ENCODE peak calls at places on chromosome 11, in ten cellular contexts. N is fibroblast of pulmonary artery, J is neuronal stem cell, C is HepG2, E is heart right ventricle, V is AG04449, Z is fibroblast of the aortic adventitia, G is mammary epithelial cell, T is iPS DF 6.9, O is IMR-90. P is an unnamed sample.

GRCh38 chr11:27210509-27210908 is 152.5 kb downstream of the CCDC34 start:
- DNase-seq in N (no peak), J (no peak), C (no peak), E (no peak), V (no peak), Z (no peak), G (no peak), T (no peak), O (no peak), P (no peak)

GRCh38 chr11:64055077-64055476 is 19.3 kb downstream of the FLRT1 start:
- DNase-seq in N (no peak), J (no peak), C (no peak), E (peak), V (no peak), Z (no peak), G (no peak), T (no peak), O (no peak), P (no peak)

GRCh38 chr11:123640677-123641494 is 13.5 kb downstream of the SCN3B start:
- DNase-seq in N (peak), J (peak), C (peak), E (peak), V (no peak), Z (peak), G (peak), T (peak), O (peak), P (no peak)

GRCh38 chr11:128867277-128867676 is at the start of gene KCNJ1:
- DNase-seq in N (no peak), J (no peak), C (no peak), E (no peak), V (no peak), Z (no peak), G (no peak), T (no peak), O (no peak), P (no peak)

GRCh38 chr11:76626921-76627391 is 43.6 kb downstream of the LRRC32 start:
- DNase-seq in N (no peak), J (no peak), C (no peak), E (no peak), V (no peak), Z (no peak), G (peak), T (no peak), O (peak), P (peak)

GRCh38 chr11:86303257-86303656 is 1.2 kb downstream of the HIKESHI start:
- DNase-seq in N (no peak), J (no peak), C (no peak), E (no peak), V (no peak), Z (no peak), G (no peak), T (no peak), O (peak), P (no peak)

GRCh38 chr11:110828086-110828485 is 115.8 kb upstream of the ARHGAP20 start:
- DNase-seq in N (no peak), J (no peak), C (no peak), E (no peak), V (no peak), Z (peak), G (no peak), T (no peak), O (no peak), P (no peak)

GRCh38 chr11:55401011-55401410 is 33.2 kb downstream of the OR4A15 start:
- DNase-seq in N (no peak), J (no peak), C (no peak), E (no peak), V (no peak), Z (no peak), G (no peak), T (no peak), O (no peak), P (no peak)

DNA sequence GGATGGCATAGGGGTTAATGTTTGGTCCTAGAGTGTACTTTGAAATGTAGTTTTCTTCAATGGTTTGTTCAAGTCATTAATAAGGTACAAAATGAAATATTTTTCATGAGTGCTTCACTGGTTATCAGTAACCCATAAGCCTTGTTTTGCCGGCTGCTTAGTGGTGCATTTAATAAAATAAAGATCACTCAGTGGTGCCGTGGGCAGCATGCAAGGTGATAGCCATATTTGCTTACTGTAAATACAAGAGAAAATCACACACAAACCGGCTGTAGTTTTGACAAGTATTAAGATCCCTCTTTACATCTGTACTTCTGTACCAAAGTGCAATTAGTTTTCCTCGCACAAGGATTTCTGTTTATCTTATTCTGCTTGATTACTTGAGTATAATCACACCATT is 140.0 kb downstream of the ELP4 start:
- DNase-seq in N (no peak), J (no peak), C (no peak), E (no peak), V (no peak), Z (no peak), G (no peak), T (no peak), O (no peak), P (no peak)
- H3K4me3 ChIP-seq in N (no peak), J (no peak), C (no peak), E (no peak), V (no peak), Z (no peak), G (no peak), T (no peak), O (no peak), P (no peak)

DNA sequence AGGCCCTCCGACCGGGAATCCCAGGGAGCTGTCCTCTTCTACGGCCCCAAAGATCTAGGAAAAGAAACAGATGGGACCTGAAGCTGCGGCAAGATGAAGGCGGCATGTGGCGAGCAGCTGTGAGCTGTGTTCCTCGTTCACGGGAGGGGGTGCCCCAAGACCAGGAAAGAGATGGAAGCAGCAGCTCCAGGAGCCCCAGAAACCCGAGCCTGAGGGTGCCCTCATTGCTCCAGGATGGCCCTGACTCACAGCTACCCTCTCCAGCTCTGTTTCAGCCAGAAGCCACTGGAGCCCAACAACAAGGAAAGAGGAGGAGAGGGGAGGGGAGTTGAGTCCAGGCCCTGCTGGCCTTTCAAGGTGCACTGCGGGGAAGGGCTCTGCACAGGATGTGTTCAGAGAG is 23.7 kb upstream of the NAP1L4 start:
- DNase-seq in N (no peak), J (no peak), C (no peak), E (no peak), V (no peak), Z (no peak), G (no peak), T (no peak), O (no peak), P (no peak)
- H3K4me3 ChIP-seq in N (no peak), J (no peak), C (no peak), E (no peak), V (no peak), Z (no peak), G (no peak), T (no peak), O (no peak), P (no peak)

GRCh38 chr11:8383227-8383626 is 119.5 kb upstream of the LMO1 start:
- DNase-seq in N (no peak), J (no peak), C (no peak), E (no peak), V (no peak), Z (no peak), G (no peak), T (no peak), O (no peak), P (no peak)

GRCh38 chr11:8382436-8383053 is 118.9 kb upstream of the LMO1 start:
- DNase-seq in N (peak), J (no peak), C (no peak), E (no peak), V (no peak), Z (no peak), G (peak), T (no peak), O (peak), P (no peak)

GRCh38 chr11:8383627-8384026 is 119.9 kb upstream of the LMO1 start:
- DNase-seq in N (no peak), J (no peak), C (no peak), E (no peak), V (no peak), Z (no peak), G (no peak), T (no peak), O (no peak), P (no peak)

GRCh38 chr11:8386134-8386864 is 122.6 kb upstream of the LMO1 start:
- DNase-seq in N (no peak), J (no peak), C (no peak), E (no peak), V (no peak), Z (no peak), G (no peak), T (no peak), O (no peak), P (no peak)

GRCh38 chr11:8384199-8384821 is 120.6 kb upstream of the LMO1 start:
- DNase-seq in N (peak), J (no peak), C (no peak), E (no peak), V (no peak), Z (peak), G (no peak), T (peak), O (no peak), P (no peak)
- H3K4me3 ChIP-seq in N (no peak), J (no peak), C (no peak), E (no peak), V (no peak), Z (no peak), G (no peak), T (no peak), O (no peak), P (no peak)

GRCh38 chr11:115695677-115696451 is 191.6 kb upstream of the CADM1 start:
- DNase-seq in N (no peak), J (no peak), C (no peak), E (no peak), V (no peak), Z (no peak), G (no peak), T (no peak), O (no peak), P (no peak)
- H3K4me3 ChIP-seq in N (no peak), J (no peak), C (no peak), E (no peak), V (no peak), Z (no peak), G (no peak), T (no peak), O (no peak), P (no peak)

GRCh38 chr11:66046901-66047300 is 2.1 kb downstream of the GAL3ST3 start:
- DNase-seq in N (no peak), J (no peak), C (no peak), E (no peak), V (no peak), Z (no peak), G (no peak), T (no peak), O (no peak), P (no peak)

GRCh38 chr11:66047541-66048365 is 1.2 kb downstream of the GAL3ST3 start:
- DNase-seq in N (no peak), J (no peak), C (no peak), E (no peak), V (no peak), Z (no peak), G (no peak), T (no peak), O (no peak), P (peak)

GRCh38 chr11:66044757-66045156 is 4.2 kb downstream of the GAL3ST3 start:
- DNase-seq in N (no peak), J (no peak), C (no peak), E (no peak), V (no peak), Z (no peak), G (no peak), T (no peak), O (no peak), P (no peak)

GRCh38 chr11:66043008-66043906 is 5.7 kb downstream of the GAL3ST3 start:
- DNase-seq in N (no peak), J (no peak), C (no peak), E (no peak), V (no peak), Z (no peak), G (no peak), T (no peak), O (no peak), P (no peak)

GRCh38 chr11:66045177-66045639 is 3.8 kb downstream of the GAL3ST3 start:
- DNase-seq in N (peak), J (peak), C (peak), E (peak), V (no peak), Z (peak), G (peak), T (no peak), O (peak), P (peak)
- H3K4me3 ChIP-seq in N (no peak), J (no peak), C (no peak), E (no peak), V (no peak), Z (no peak), G (no peak), T (no peak), O (no peak), P (no peak)

DNA sequence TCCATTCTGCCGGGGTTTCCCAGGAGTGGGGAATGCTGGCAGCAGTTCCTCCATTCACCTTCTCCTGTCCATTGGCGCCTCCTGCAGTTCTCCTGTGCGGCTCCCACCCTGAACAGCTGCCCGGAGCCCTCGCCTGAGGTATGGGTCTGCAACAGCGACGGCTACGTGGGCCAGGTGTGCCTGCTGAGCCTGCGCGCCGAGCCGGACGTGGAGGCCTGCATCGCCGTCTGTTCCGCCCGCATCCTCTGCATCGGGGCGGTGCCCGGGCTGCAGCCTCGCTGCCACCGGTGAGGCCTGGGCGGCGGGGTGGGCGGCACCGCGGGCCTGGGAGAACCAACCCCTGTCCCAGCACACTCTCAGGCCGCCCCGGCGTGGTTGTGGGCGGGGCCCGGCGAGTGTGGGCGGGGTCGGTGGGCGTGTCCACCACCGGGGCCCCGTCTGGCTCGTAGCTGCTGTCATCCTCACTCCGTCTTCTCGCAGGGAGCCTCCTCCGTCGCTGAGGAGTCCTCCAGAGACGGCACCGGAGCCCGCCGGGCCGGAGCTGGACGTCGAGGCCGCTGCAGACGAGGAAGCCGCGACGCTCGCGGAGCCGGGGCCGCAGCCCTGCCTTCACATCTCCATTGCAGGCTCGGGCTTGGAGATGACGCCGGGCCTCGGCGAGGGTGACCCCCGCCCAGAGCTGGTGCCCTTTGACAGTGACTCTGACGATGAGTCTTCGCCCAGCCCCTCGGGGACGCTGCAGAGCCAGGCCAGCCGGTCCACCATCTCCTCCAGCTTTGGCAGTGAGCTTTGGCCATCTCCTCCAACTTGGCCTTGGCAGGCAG is 14.0 kb upstream of the RELT start:
- DNase-seq in N (no peak), J (peak), C (no peak), E (no peak), V (no peak), Z (no peak), G (no peak), T (no peak), O (no peak), P (no peak)
- H3K4me3 ChIP-seq in N (no peak), J (peak), C (no peak), E (no peak), V (no peak), Z (no peak), G (no peak), T (peak), O (no peak), P (no peak)

GRCh38 chr11:7559404-7560283 is 45.8 kb downstream of the PPFIBP2 start:
- DNase-seq in N (no peak), J (no peak), C (no peak), E (no peak), V (no peak), Z (no peak), G (no peak), T (no peak), O (no peak), P (no peak)

GRCh38 chr11:7558046-7558445 is 44.2 kb downstream of the PPFIBP2 start:
- DNase-seq in N (no peak), J (no peak), C (no peak), E (no peak), V (no peak), Z (no peak), G (no peak), T (no peak), O (no peak), P (no peak)

GRCh38 chr11:7564803-7565202 is 51.0 kb downstream of the PPFIBP2 start:
- DNase-seq in N (no peak), J (no peak), C (no peak), E (no peak), V (no peak), Z (no peak), G (no peak), T (no peak), O (no peak), P (no peak)

GRCh38 chr11:7561562-7561961 is 47.8 kb downstream of the PPFIBP2 start:
- DNase-seq in N (no peak), J (no peak), C (no peak), E (no peak), V (no peak), Z (no peak), G (no peak), T (no peak), O (no peak), P (no peak)

DNA sequence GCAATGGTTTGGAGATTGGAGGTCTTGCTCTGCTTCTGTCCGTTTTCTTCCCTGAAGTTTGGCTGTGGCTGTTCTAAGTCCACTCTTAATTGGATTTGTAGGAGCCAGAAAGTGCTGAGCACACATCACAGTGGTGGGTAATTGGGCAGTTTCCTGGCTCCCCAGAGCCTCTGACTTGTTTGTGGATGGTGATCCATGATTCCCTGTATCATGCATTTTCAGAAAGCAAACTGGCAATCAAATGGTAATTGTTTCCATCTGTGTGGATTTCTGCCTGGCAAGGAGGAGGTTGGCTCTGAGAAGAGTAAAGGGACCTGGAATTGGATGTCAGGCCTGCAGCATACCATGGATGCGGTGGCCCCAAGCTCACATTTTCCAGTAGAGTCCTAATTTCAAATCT is 49.5 kb downstream of the PPFIBP2 start:
- DNase-seq in N (no peak), J (no peak), C (no peak), E (no peak), V (no peak), Z (peak), G (no peak), T (no peak), O (no peak), P (no peak)
- H3K4me3 ChIP-seq in N (no peak), J (no peak), C (no peak), E (no peak), V (no peak), Z (no peak), G (no peak), T (no peak), O (no peak), P (no peak)

DNA sequence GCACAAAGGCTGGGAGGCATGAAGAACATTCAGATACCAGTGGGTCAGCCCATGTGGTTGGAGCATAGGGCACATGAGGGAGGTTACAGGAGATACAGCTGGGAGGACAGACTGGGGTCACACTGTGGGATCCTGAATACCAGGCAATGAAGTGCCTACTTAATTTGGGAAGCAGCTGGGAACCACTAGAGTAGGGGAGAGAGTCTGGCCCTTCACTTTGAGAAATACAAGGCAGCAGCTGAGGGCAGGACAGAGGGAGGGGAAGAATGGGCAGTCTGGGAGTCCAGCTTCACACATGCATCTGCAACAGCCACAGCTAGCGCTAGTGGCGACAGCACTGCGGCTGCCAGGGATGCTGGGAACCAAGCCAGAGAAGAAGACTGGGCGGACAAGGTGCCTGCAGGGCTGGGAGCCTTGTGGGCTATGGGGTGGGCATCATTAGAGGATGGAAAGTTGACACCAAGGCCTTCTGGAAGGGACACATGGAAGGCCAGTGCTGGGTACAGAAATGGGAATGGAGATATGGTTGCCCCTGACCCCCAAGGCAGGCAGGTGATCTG is 15.9 kb downstream of the SCUBE2 start:
- DNase-seq in N (no peak), J (no peak), C (no peak), E (no peak), V (no peak), Z (no peak), G (no peak), T (no peak), O (no peak), P (no peak)
- H3K4me3 ChIP-seq in N (no peak), J (no peak), C (no peak), E (no peak), V (no peak), Z (no peak), G (no peak), T (no peak), O (no peak), P (no peak)

DNA sequence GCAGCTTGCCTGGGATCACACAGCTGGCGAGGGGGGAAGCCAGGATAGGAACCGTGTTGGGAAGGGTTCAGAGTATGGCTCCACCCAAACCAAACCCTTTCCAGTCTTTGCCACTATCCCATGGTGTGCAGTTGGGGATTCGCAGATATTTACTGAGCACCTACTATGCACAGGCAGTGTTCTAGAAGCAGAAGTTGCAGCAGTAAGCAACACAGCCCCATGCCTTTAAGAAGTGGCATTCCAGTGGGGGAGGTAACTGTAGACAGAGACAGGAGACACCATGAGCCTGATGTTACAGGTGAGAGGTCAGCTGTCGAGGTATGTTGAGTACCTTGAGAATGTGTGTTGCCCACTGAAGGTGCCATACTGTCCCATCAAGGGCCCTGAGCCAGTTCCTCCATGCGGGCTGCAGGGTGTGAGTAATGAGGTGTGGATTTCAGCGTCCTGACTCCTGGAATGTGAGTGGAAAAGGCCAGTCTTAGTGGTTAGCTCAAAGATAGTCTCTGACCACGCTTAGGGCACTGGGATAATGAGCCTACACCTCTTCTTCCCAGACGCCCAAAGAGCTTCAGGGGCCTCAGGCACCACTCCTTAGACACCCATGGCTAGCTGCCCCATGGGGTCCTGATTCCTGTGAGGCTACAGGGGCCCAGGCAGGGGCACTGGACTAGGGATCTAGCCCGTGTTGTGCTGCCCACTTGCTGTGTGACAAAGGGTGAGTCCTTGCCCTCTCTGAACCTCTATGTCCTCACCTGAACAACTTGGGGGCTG is 71.8 kb upstream of the TP53I11 start:
- DNase-seq in N (no peak), J (no peak), C (no peak), E (no peak), V (no peak), Z (peak), G (no peak), T (no peak), O (peak), P (no peak)
- H3K4me3 ChIP-seq in N (no peak), J (no peak), C (no peak), E (no peak), V (no peak), Z (no peak), G (no peak), T (no peak), O (no peak), P (no peak)